ENCODE peak calls at places on chromosomes 11 and 22, in six cellular contexts. O, Q, K, Y, X and P are unnamed samples. For H3K36me3 and H3K4me1, the result is how much of the 10 kb centered on the place peaks cover.

GRCh38 chr11:40037005-40037404 is 1422.4 kb downstream of the LRRC4C start:
- DNase-seq in K (peak), X (no peak), Q (no peak), O (no peak), Y (no peak), P (no peak)

GRCh38 chr22:26168934-26169311 is 339 bp upstream of the SEZ6L start:
- DNase-seq in K (no peak), O (no peak), Q (no peak), Y (no peak), X (no peak), P (no peak)

GRCh38 chr22:36352775-36353507 is 34.8 kb downstream of the MYH9 start:
- DNase-seq in Q (no peak), O (no peak), X (no peak), K (no peak), Y (no peak), P (no peak)

GRCh38 chr11:12003329-12003728 is 5.1 kb downstream of the DKK3 start:
- DNase-seq in K (no peak), Q (no peak), X (no peak), Y (no peak), O (no peak), P (no peak)

GRCh38 chr11:85406841-85407240 is 220.3 kb downstream of the DLG2 start:
- DNase-seq in X (no peak), Q (no peak), O (no peak), K (no peak), Y (no peak), P (no peak)

GRCh38 chr22:17518379-17518778 is 44.9 kb upstream of the SLC25A18 start:
- DNase-seq in K (no peak), O (no peak), Q (no peak), Y (no peak), X (no peak), P (no peak)

GRCh38 chr11:125235006-125235405 is 70.5 kb downstream of the PKNOX2 start:
- DNase-seq in Q (no peak), Y (no peak), K (no peak), O (no peak), X (no peak), P (no peak)

GRCh38 chr22:43155789-43156188 is 4.4 kb downstream of the TSPO start:
- DNase-seq in O (no peak), Q (no peak), X (no peak), Y (no peak), K (no peak), P (no peak)

GRCh38 chr11:19577849-19578619 is 134.6 kb upstream of the NAV2 start:
- DNase-seq in K (no peak), Y (no peak), X (no peak), Q (peak), O (no peak), P (no peak)

GRCh38 chr22:42688241-42688913 is 32.3 kb downstream of the A4GALT start:
- DNase-seq in K (peak), X (no peak), Y (no peak), O (no peak), Q (peak), P (no peak)

GRCh38 chr11:46160100-46160499 is 38.8 kb upstream of the PHF21A start:
- DNase-seq in Q (no peak), O (no peak), X (no peak), Y (no peak), K (no peak), P (no peak)

GRCh38 chr11:42066113-42066512 is 606.7 kb upstream of the LRRC4C start:
- DNase-seq in K (no peak), Y (no peak), Q (no peak), X (no peak), O (no peak), P (no peak)

GRCh38 chr11:27390318-27390958 is 27.4 kb upstream of the CCDC34 start:
- DNase-seq in K (no peak), X (no peak), Q (no peak), O (no peak), Y (no peak), P (no peak)

GRCh38 chr11:58659404-58659803 is 36.9 kb downstream of the CNTF start:
- DNase-seq in X (no peak), Q (no peak), O (peak), K (no peak), Y (no peak), P (no peak)

GRCh38 chr22:27749597-27750225 is 51.8 kb downstream of the MN1 start:
- DNase-seq in Q (no peak), Y (no peak), X (no peak), O (no peak), K (no peak), P (no peak)
- TF ChIP-seq SIN3A in Q (no peak), Y (no peak), X (no peak), O (no peak), K (no peak), P (no peak)

GRCh38 chr22:40279017-40279416 is 67.3 kb upstream of the ADSL start:
- DNase-seq in X (no peak), K (no peak), Y (no peak), O (no peak), Q (no peak), P (no peak)
- H3K36me3 ChIP-seq in X (under half), K (under half), Y (under half), O (under half), Q (under half), P (under half)

GRCh38 chr11:62747475-62748160 is 6.3 kb downstream of the ZBTB3 start:
- DNase-seq in K (no peak), O (no peak), Y (no peak), X (no peak), Q (no peak), P (no peak)
- H3K4me1 ChIP-seq in K (under half), O (under half), Y (under half), X (under half), Q (under half), P (under half)

GRCh38 chr22:44648085-44648820 is 53.8 kb upstream of the PRR5 start:
- DNase-seq in X (no peak), Q (peak), Y (no peak), K (no peak), O (no peak), P (no peak)
- TF ChIP-seq SIN3A in X (no peak), Q (no peak), Y (no peak), K (no peak), O (no peak), P (no peak)

GRCh38 chr22:21626735-21627469 is 2.9 kb downstream of the YDJC start:
- DNase-seq in Q (no peak), Y (no peak), X (no peak), K (peak), O (no peak), P (no peak)

GRCh38 chr22:21631025-21631424 is 1.2 kb upstream of the YDJC start:
- DNase-seq in X (no peak), Q (no peak), Y (no peak), O (no peak), K (peak), P (no peak)

GRCh38 chr22:21629262-21630149 is at the start of gene YDJC:
- DNase-seq in O (peak), Q (peak), K (peak), Y (peak), X (peak), P (peak)

GRCh38 chr22:21626073-21626734 is 3.6 kb downstream of the YDJC start:
- DNase-seq in K (peak), Q (no peak), X (no peak), O (no peak), Y (no peak), P (no peak)

DNA sequence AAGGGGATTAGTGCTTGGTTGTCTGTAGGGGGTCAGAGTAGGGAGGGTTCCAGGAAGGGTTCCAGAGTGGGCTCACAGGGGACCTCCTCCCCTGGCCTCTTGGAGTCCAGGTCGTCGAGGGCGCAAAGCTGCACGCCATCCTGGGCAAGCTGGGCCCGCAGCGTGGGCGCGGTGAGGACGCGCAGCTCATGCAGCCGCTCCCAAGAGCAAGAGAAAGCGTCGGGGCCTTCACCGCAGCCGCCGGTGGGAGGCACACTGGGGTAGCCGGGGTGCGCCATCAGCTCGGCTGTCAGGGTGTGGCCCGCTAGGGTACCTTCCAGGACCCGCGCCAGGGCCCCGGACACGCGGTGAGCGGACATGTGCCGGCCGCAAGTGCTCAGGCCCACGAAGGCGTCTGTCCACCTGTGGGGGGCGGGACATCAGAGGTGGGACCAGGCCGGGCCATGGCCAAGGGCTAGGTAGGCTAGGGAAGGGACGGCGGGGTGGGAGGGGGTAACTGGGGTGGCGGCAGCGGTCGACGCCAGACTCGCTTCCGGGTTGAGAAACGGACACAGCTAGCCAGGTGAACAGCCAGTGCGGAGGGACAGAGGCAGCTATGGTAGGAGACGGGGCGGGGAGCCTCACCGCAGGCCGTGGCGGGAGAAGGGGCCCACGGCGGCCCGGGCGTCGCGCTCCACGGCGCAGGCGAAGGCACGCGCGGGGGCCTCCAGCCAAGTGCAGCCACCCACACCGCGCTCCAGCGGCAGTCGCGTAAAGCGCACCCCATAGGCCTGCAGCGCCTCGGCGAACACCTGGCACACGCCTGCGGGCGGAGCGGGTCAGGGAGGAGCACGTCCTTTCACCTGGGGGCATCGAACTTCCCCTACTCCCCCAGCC is 1.2 kb downstream of the YDJC start:
- DNase-seq in Q (peak), Y (no peak), O (no peak), X (no peak), K (peak), P (no peak)
- H3K36me3 ChIP-seq in Q (under half), Y (under half), O (under half), X (under half), K (half or more), P (under half)

DNA sequence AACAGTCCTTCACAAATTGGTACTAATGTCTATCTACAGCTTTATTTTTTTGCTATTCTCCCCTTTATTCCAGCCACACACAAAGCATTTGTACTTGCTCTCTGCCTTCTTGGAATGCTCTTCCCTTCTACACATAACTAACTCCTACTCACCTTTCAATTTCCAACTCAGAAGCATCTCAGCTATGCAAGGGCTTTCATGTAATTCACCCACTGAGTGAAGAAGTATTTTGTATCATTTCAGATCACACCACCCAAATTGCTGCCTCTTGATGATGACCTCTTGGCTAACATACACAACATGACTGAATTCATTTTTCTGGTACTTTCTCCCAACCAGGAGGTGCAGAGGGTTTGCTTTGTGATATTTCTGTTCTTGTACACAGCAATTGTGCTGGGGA is at the start of gene OR4X2:
- DNase-seq in X (no peak), Q (no peak), K (no peak), O (no peak), Y (no peak), P (no peak)
- H3K4me1 ChIP-seq in X (under half), Q (under half), K (under half), O (under half), Y (under half), P (under half)

GRCh38 chr11:62832346-62833234 is at the start of gene TEX54:
- DNase-seq in O (no peak), Q (no peak), Y (no peak), X (no peak), K (no peak), P (no peak)
- TF ChIP-seq SIN3A in O (no peak), Q (peak), Y (no peak), X (no peak), K (no peak), P (peak)

DNA sequence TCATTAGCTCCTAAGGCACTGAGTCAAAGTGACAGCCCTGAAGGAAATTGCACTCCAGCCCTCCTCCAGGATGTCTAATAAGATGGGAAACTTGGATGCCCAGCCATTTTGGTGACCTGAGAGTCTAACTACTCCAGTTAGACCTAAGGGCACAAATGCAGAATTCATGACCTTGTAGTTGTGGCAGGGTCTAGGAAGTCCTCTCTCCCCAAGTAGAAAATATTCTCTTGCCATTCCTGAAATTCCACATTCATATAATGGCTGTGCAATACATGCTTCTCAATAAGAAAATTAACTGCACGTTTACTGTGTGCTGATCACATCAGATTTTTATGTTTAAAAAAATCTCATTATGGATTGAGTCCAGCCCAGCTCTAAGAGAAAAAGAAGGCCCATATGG is 133.8 kb upstream of the LDLRAD3 start:
- DNase-seq in K (no peak), Q (no peak), O (no peak), Y (no peak), X (no peak), P (no peak)
- H3K36me3 ChIP-seq in K (under half), Q (under half), O (under half), Y (under half), X (under half), P (under half)

DNA sequence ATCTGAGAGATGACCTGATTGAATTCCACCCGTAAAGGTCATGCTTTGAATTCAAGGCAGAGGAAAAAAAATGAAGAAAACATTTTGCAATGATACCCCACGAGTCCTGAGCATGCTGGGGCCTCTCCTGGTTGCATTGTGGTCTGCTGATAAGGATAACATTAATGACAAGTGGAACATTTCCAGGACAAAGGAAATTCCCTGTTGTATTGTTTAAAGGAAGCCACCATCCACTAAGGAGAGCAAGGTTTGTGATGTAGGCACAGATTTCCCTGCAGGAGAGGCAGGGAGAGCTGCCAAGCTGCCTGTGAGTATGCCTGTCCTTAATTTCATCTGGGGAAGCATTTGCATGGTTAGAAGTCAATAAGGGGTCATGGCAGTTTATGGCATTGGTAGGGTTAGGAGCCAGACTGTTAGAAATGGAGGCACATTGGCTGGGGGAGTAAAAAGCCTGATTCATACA is 21.9 kb downstream of the FLI1 start:
- DNase-seq in O (no peak), X (no peak), K (no peak), Q (no peak), Y (no peak), P (no peak)
- H3K4me1 ChIP-seq in O (under half), X (half or more), K (under half), Q (under half), Y (under half), P (under half)

GRCh38 chr11:64553554-64554201 is 37.3 kb upstream of the SLC22A12 start:
- DNase-seq in Q (peak), Y (no peak), K (peak), X (no peak), O (no peak), P (peak)
- TF ChIP-seq SIN3A in Q (no peak), Y (no peak), K (no peak), X (no peak), O (no peak), P (no peak)